ENCODE peak calls at places on chromosomes 16 and 17, in four cellular contexts. One of them, this sample, is unnamed.

GRCh38 chr16:48560692-48561091 is 49.3 kb downstream of the N4BP1 start:
- DNase-seq in neural progenitor cell: no peak
- DNase-seq in GM12878: no peak
- DNase-seq in fibroblast of lung: no peak
- DNase-seq in this sample: no peak

GRCh38 chr16:78748471-78748929 is 649.0 kb downstream of the WWOX start:
- DNase-seq in neural progenitor cell: no peak
- DNase-seq in fibroblast of lung: no peak
- DNase-seq in GM12878: no peak
- DNase-seq in this sample: no peak

GRCh38 chr16:57422026-57422944 is 17.7 kb downstream of the CCL17 start:
- DNase-seq in GM12878: no peak
- DNase-seq in fibroblast of lung: peak; percentile 85
- DNase-seq in neural progenitor cell: peak; percentile 58
- DNase-seq in this sample: no peak

GRCh38 chr17:28204751-28205150 is 114.2 kb upstream of the TMEM97 start:
- DNase-seq in neural progenitor cell: no peak
- DNase-seq in GM12878: no peak
- DNase-seq in fibroblast of lung: no peak
- DNase-seq in this sample: no peak

GRCh38 chr16:31005350-31006085 is 4.9 kb downstream of the STX1B start:
- DNase-seq in neural progenitor cell: no peak
- DNase-seq in GM12878: no peak
- DNase-seq in fibroblast of lung: peak; percentile 38
- DNase-seq in this sample: no peak

GRCh38 chr17:7636192-7636591 is 6.3 kb downstream of the SHBG start:
- DNase-seq in fibroblast of lung: no peak
- DNase-seq in GM12878: no peak
- DNase-seq in neural progenitor cell: no peak
- DNase-seq in this sample: no peak

GRCh38 chr17:419073-419735 is 66.6 kb upstream of the RPH3AL start:
- DNase-seq in GM12878: no peak
- DNase-seq in neural progenitor cell: no peak
- DNase-seq in fibroblast of lung: no peak
- DNase-seq in this sample: no peak

GRCh38 chr16:10828851-10829331 is 10.3 kb upstream of the TVP23A start:
- DNase-seq in neural progenitor cell: no peak
- DNase-seq in fibroblast of lung: peak; percentile 86
- DNase-seq in GM12878: no peak
- DNase-seq in this sample: no peak

GRCh38 chr17:32335647-32336046 is 6.3 kb downstream of the C17orf75 start:
- DNase-seq in neural progenitor cell: no peak
- DNase-seq in GM12878: no peak
- DNase-seq in fibroblast of lung: peak; percentile 42
- DNase-seq in this sample: no peak

GRCh38 chr17:494601-495195 is 142.1 kb upstream of the RPH3AL start:
- DNase-seq in neural progenitor cell: no peak
- DNase-seq in fibroblast of lung: no peak
- DNase-seq in GM12878: no peak
- DNase-seq in this sample: no peak

GRCh38 chr16:51163366-51163765 is 12.3 kb upstream of the SALL1 start:
- DNase-seq in GM12878: no peak
- DNase-seq in fibroblast of lung: no peak
- DNase-seq in neural progenitor cell: no peak
- DNase-seq in this sample: no peak

GRCh38 chr16:83781-84615 is 6.0 kb downstream of the MPG start:
- DNase-seq in fibroblast of lung: peak; percentile 33
- DNase-seq in neural progenitor cell: no peak
- DNase-seq in GM12878: no peak
- DNase-seq in this sample: no peak

GRCh38 chr16:77273-77806 is 685 bp upstream of the MPG start:
- DNase-seq in GM12878: no peak
- DNase-seq in fibroblast of lung: peak; percentile 73
- DNase-seq in neural progenitor cell: peak; percentile 77
- DNase-seq in this sample: no peak

GRCh38 chr17:74282587-74283370 is 8.7 kb downstream of the DNAI2 start:
- DNase-seq in neural progenitor cell: no peak
- DNase-seq in fibroblast of lung: no peak
- DNase-seq in GM12878: peak; percentile 69
- DNase-seq in this sample: no peak

GRCh38 chr16:6837722-6838121 is 494.9 kb upstream of the RBFOX1 start:
- DNase-seq in neural progenitor cell: no peak
- DNase-seq in fibroblast of lung: no peak
- DNase-seq in GM12878: no peak
- DNase-seq in this sample: no peak

GRCh38 chr16:69107311-69107962 is 2.0 kb downstream of the HAS3 start:
- DNase-seq in fibroblast of lung: peak; percentile 15
- DNase-seq in GM12878: no peak
- DNase-seq in neural progenitor cell: peak; percentile 67
- DNase-seq in this sample: no peak

GRCh38 chr17:76048711-76049110 is 21.6 kb upstream of the EVPL start:
- DNase-seq in neural progenitor cell: no peak
- DNase-seq in GM12878: no peak
- DNase-seq in fibroblast of lung: no peak
- DNase-seq in this sample: no peak

GRCh38 chr17:69761011-69761410 is 314.0 kb upstream of the KCNJ16 start:
- DNase-seq in GM12878: no peak
- DNase-seq in fibroblast of lung: no peak
- DNase-seq in neural progenitor cell: no peak
- DNase-seq in this sample: no peak

GRCh38 chr16:89054261-89054661 is 39.4 kb upstream of the ACSF3 start:
- DNase-seq in fibroblast of lung: no peak
- DNase-seq in GM12878: no peak
- DNase-seq in neural progenitor cell: peak; percentile 35
- DNase-seq in this sample: no peak

GRCh38 chr17:29595107-29595942 is 2.4 kb downstream of the ANKRD13B start:
- DNase-seq in fibroblast of lung: peak; percentile 28
- DNase-seq in neural progenitor cell: peak; percentile 46
- DNase-seq in GM12878: no peak
- DNase-seq in this sample: no peak

GRCh38 chr17:35387496-35387895 is 14.1 kb upstream of the SLFN11 start:
- DNase-seq in neural progenitor cell: no peak
- DNase-seq in GM12878: no peak
- DNase-seq in fibroblast of lung: no peak
- DNase-seq in this sample: no peak

GRCh38 chr16:50591800-50592771 is 43.9 kb downstream of the NKD1 start:
- DNase-seq in neural progenitor cell: no peak
- DNase-seq in GM12878: no peak
- DNase-seq in fibroblast of lung: no peak
- DNase-seq in this sample: no peak

GRCh38 chr17:1264196-1264595 is 6.0 kb upstream of the BHLHA9 start:
- DNase-seq in GM12878: no peak
- DNase-seq in neural progenitor cell: peak; percentile 54
- DNase-seq in fibroblast of lung: no peak
- DNase-seq in this sample: no peak

GRCh38 chr17:47698749-47699535 is 5.0 kb downstream of the TBKBP1 start:
- DNase-seq in GM12878: no peak
- DNase-seq in neural progenitor cell: peak; percentile 75
- DNase-seq in fibroblast of lung: peak; percentile 49
- DNase-seq in this sample: no peak

GRCh38 chr16:12500771-12501170 is 302.9 kb downstream of the CPPED1 start:
- DNase-seq in neural progenitor cell: no peak
- DNase-seq in GM12878: no peak
- DNase-seq in fibroblast of lung: no peak
- DNase-seq in this sample: no peak

DNA sequence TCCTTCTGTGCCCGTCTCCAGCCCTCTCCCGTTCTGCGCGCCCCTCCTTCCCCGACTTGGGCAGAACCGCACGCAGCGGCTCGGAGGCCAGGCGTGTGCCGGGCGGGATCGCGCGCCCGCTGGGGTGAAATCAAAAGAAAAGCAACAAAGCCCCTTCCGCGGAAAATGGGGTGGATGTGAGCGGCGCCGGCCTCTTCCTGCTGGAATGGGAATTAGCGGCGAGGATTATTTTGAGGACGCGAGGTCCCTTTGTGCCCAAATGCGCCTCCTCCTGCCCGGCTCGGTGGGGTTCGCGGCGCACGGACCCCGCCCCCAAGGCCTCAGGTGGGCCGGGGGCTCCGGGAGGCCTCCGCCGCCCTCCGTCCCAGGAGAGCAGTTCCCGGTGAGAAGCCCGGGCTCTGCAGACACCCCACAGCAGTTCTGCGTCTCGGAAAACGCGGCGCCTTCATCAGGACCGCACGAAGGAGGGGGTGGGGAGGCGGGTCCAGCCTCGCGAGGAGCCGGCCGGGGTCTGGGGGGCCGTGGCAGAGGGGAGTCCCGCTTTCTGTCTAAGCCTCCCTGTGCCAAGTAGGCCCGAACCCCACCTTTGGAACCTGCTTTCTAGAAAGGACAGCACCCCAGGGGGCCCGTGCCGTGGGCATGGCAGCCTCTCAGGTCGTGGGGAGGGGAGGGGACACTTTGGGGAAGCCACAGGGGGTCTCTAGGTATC is 91.0 kb upstream of the CBX4 start:
- DNase-seq in GM12878: no peak
- DNase-seq in neural progenitor cell: peak; percentile 88
- DNase-seq in fibroblast of lung: no peak
- DNase-seq in this sample: no peak
- H3K4me3 ChIP-seq in GM12878: no peak overlapping the region
- H3K4me3 ChIP-seq in neural progenitor cell: peak overlapping the region; percentile 68
- H3K4me3 ChIP-seq in fibroblast of lung: peak overlapping the region; percentile 41
- H3K4me3 ChIP-seq in this sample: no peak overlapping the region

DNA sequence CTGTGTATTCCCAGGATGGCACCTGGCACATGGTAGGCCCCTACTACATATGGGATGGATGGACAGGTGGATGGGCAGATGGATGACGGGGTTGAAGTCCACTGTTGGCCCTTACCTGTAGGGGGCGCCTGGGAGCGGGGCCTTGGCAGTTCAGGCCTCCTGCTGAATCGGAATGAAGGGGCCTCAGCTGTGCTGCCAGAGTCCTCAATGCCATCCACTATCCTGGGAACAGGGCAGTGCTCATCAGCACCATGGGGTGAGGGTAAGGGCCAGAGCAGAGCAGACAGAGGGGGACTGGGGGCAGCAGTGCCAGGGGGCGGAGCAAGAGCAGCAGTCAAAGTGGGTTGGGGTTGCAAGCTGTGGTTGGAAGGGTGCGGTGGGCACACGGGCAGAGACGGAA is 8.3 kb upstream of the RAB5C start:
- DNase-seq in GM12878: no peak
- DNase-seq in fibroblast of lung: no peak
- DNase-seq in neural progenitor cell: peak; percentile 60
- DNase-seq in this sample: no peak
- TF ChIP-seq CTCF in GM12878: peak; percentile 66
- TF ChIP-seq CTCF in fibroblast of lung: peak; percentile 19
- TF ChIP-seq CTCF in neural progenitor cell: peak; percentile 63
- TF ChIP-seq CTCF in this sample: peak; percentile 47

GRCh38 chr17:39016193-39017153 is 49.3 kb upstream of the FBXO47 start:
- DNase-seq in neural progenitor cell: no peak
- DNase-seq in GM12878: no peak
- DNase-seq in fibroblast of lung: no peak
- DNase-seq in this sample: no peak

GRCh38 chr17:39014044-39014794 is 47.0 kb upstream of the FBXO47 start:
- DNase-seq in GM12878: no peak
- DNase-seq in fibroblast of lung: peak; percentile 45
- DNase-seq in neural progenitor cell: no peak
- DNase-seq in this sample: no peak

GRCh38 chr17:39014795-39015545 is 47.8 kb upstream of the FBXO47 start:
- DNase-seq in neural progenitor cell: no peak
- DNase-seq in fibroblast of lung: no peak
- DNase-seq in GM12878: no peak
- DNase-seq in this sample: no peak

GRCh38 chr17:39015546-39015935 is 48.3 kb upstream of the FBXO47 start:
- DNase-seq in neural progenitor cell: no peak
- DNase-seq in GM12878: no peak
- DNase-seq in fibroblast of lung: no peak
- DNase-seq in this sample: no peak

DNA sequence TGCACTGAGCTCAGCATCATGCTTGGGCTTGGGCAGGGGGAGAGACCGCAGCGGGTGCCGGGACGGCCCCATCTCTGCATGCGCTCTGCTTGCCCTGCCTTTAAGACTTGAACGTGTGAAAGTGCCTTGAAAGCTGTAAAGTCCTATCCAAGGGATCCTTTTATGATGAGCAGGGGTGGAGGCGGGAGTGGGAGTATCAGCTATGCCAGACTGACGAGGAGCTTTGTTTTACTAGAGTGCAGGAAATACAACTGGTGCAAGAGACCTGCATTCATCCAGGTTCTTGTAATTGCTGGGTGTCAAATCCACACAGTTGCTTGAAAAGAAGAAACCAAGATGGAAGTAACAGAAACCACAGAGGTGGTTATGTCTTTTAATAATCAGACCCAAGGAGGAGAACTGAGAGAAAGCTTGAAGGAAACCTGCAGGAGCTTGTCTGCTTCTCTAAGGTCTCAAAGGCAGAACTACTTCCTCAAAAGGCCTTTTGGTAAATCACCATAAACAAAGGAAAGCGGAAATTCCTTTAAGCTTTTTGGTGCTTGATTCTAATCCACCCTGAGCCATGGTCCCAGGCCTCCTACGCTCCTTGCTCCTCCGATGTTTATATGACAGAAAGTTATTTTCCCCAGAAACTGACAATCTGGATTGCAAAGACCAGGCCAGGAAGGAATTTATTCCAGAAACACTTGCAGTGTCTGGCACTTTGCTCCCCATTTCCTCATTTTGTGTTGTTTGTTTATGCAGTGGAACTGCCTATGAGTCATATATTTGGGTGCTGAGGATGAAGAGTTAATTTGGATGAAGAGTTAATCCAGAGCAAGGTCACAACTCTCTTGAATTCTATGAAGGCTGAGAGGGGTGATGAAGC is 51.3 kb upstream of the FBXO47 start:
- DNase-seq in fibroblast of lung: no peak
- DNase-seq in GM12878: peak; percentile 28
- DNase-seq in neural progenitor cell: no peak
- DNase-seq in this sample: no peak
- H3K4me2 ChIP-seq in fibroblast of lung: no peak overlapping the region
- H3K4me2 ChIP-seq in GM12878: peak overlapping the region; percentile 28
- H3K4me2 ChIP-seq in neural progenitor cell: peak overlapping the region; percentile 8
- H3K4me2 ChIP-seq in this sample: no peak overlapping the region

DNA sequence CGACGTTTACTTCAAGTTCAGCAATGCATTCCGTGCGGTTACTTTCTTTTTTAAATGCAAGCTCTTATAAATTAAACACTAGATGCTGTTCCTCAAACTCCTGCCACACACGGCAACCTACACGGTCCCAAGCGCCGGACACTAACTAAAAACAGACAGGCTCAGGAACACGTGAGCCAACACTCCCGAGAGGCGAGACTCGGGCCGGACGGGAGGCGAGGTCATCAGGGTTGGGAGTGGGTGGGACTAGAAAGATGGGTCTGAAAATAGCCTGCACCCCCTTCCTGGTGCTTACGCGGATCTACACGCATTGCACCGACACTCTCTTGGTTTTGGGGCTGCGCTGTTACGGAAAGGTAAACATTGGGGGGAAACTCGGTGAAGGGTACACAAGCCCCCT is 6.4 kb downstream of the CLCN7 start:
- DNase-seq in fibroblast of lung: no peak
- DNase-seq in neural progenitor cell: no peak
- DNase-seq in GM12878: no peak
- DNase-seq in this sample: no peak
- H3K4me3 ChIP-seq in fibroblast of lung: no peak overlapping the region
- H3K4me3 ChIP-seq in neural progenitor cell: no peak overlapping the region
- H3K4me3 ChIP-seq in GM12878: no peak overlapping the region
- H3K4me3 ChIP-seq in this sample: no peak overlapping the region

This sample was measured in keratinocyte.